ENCODE peak calls at places on chromosome 22, in four cellular contexts. X, Z, I and J are unnamed samples.

GRCh38 chr22:18983120-18983651 is 47.1 kb upstream of the PRODH start:
- DNase-seq in Z (no peak), I (no peak), X (no peak), J (no peak)

GRCh38 chr22:43085658-43086606 is 3.3 kb downstream of the TTLL1 start:
- DNase-seq in I (no peak), Z (no peak), X (no peak), J (no peak)

GRCh38 chr22:33063611-33064010 is 5.4 kb upstream of the SYN3 start:
- DNase-seq in X (no peak), I (no peak), Z (no peak), J (no peak)

GRCh38 chr22:21718492-21718891 is 17.1 kb downstream of the YPEL1 start:
- DNase-seq in Z (no peak), I (no peak), X (no peak), J (no peak)

GRCh38 chr22:39433476-39434242 is 23.2 kb upstream of the MGAT3 start:
- DNase-seq in Z (no peak), X (no peak), I (no peak), J (no peak)

GRCh38 chr22:44597616-44598015 is 99.6 kb upstream of the RTL6 start:
- DNase-seq in I (no peak), Z (no peak), X (no peak), J (peak)

GRCh38 chr22:42544686-42545085 is 9.1 kb upstream of the SERHL2 start:
- DNase-seq in Z (no peak), X (no peak), I (no peak), J (no peak)

GRCh38 chr22:37345863-37346514 is 63.7 kb downstream of the CYTH4 start:
- DNase-seq in Z (no peak), I (no peak), X (no peak), J (peak)

GRCh38 chr22:47286590-47286989 is 524.1 kb downstream of the TBC1D22A start:
- DNase-seq in X (no peak), I (no peak), Z (no peak), J (no peak)

GRCh38 chr22:22878801-22879674 is 8.6 kb upstream of the IGLL5 start:
- DNase-seq in Z (no peak), I (no peak), X (no peak), J (no peak)

GRCh38 chr22:50729391-50730012 is 8.5 kb upstream of the ACR start:
- DNase-seq in I (no peak), X (no peak), Z (no peak), J (no peak)

GRCh38 chr22:31218565-31219262 is 6.6 kb downstream of the LIMK2 start:
- DNase-seq in I (no peak), X (no peak), Z (no peak), J (no peak)